ENCODE peak calls at places on chromosomes 3 and 15, in nine cellular contexts. O, H, W, P, U, I, E, R and B are unnamed samples.

GRCh38 chr3:194985031-194985578 is 285.9 kb downstream of the XXYLT1 start:
- DNase-seq in I (peak; percentile 87), R (peak; percentile 66), P (no peak), E (peak; percentile 59), W (peak; percentile 22), U (no peak), H (no peak), O (peak; percentile 17), B (no peak)

GRCh38 chr3:155442066-155442465 is 148.6 kb upstream of the STRIT1 start:
- DNase-seq in H (no peak), P (no peak), R (no peak), I (no peak), O (no peak), E (no peak), U (no peak), W (no peak), B (no peak)

GRCh38 chr15:85003593-85004312 is 22.1 kb downstream of the PDE8A start:
- DNase-seq in E (no peak), R (no peak), U (no peak), H (no peak), O (no peak), P (no peak), I (no peak), W (no peak), B (no peak)

GRCh38 chr3:192207661-192208060 is 519.7 kb downstream of the FGF12 start:
- DNase-seq in U (no peak), O (no peak), W (no peak), H (no peak), P (no peak), R (peak; percentile 84), E (peak; percentile 13), I (no peak), B (no peak)

GRCh38 chr15:43361313-43361903 is 9.4 kb downstream of the ZSCAN29 start:
- DNase-seq in R (no peak), W (no peak), E (no peak), U (no peak), P (no peak), I (no peak), O (no peak), H (no peak), B (no peak)

GRCh38 chr3:129046037-129046731 is 14.4 kb upstream of the GP9 start:
- DNase-seq in I (no peak), H (no peak), R (no peak), P (no peak), O (no peak), U (no peak), E (no peak), W (no peak), B (no peak)

GRCh38 chr3:67619966-67620365 is 34.4 kb downstream of the SUCLG2 start:
- DNase-seq in W (no peak), U (no peak), I (no peak), R (no peak), H (no peak), P (no peak), E (no peak), O (no peak), B (no peak)

GRCh38 chr3:58577269-58577821 is at the start of gene FAM107A:
- DNase-seq in I (no peak), H (no peak), E (peak; percentile 52), R (no peak), U (no peak), W (no peak), P (no peak), O (no peak), B (peak; percentile 13)

GRCh38 chr3:138467905-138468304 is 33.5 kb downstream of the ESYT3 start:
- DNase-seq in H (no peak), W (no peak), O (no peak), R (no peak), I (no peak), E (no peak), P (no peak), U (no peak), B (no peak)

GRCh38 chr3:30470566-30470965 is 135.8 kb upstream of the TGFBR2 start:
- DNase-seq in E (no peak), I (no peak), H (no peak), O (no peak), R (no peak), P (no peak), W (no peak), U (no peak), B (no peak)

GRCh38 chr3:190444036-190444435 is 5.7 kb downstream of the TMEM207 start:
- DNase-seq in U (no peak), P (no peak), H (no peak), R (no peak), E (no peak), W (no peak), I (no peak), O (no peak), B (no peak)

GRCh38 chr3:51709675-51710074 is 2.8 kb downstream of the GRM2 start:
- DNase-seq in H (no peak), I (no peak), R (no peak), O (no peak), P (no peak), W (no peak), E (no peak), U (no peak), B (no peak)

GRCh38 chr15:52441846-52442245 is 86.8 kb downstream of the MYO5A start:
- DNase-seq in P (no peak), H (no peak), O (no peak), W (no peak), U (no peak), E (no peak), I (no peak), R (no peak), B (no peak)

GRCh38 chr3:82157952-82158351 is 396.5 kb upstream of the GBE1 start:
- DNase-seq in I (no peak), U (no peak), H (no peak), R (no peak), W (no peak), E (no peak), P (no peak), O (no peak), B (no peak)

GRCh38 chr3:113293348-113293747 is 82.0 kb downstream of the BOC start:
- DNase-seq in P (no peak), I (no peak), H (no peak), E (no peak), O (no peak), U (no peak), R (no peak), W (no peak), B (no peak)

GRCh38 chr15:68994149-68994548 is 20.3 kb upstream of the NOX5 start:
- DNase-seq in O (no peak), I (no peak), R (no peak), P (no peak), H (no peak), U (no peak), W (no peak), E (no peak), B (no peak)

GRCh38 chr15:83320404-83320803 is 35.9 kb upstream of the BNC1 start:
- DNase-seq in I (no peak), U (no peak), R (no peak), O (no peak), E (no peak), H (no peak), W (no peak), P (no peak), B (no peak)

GRCh38 chr15:65954289-65954741 is 85.0 kb downstream of the RAB11A start:
- DNase-seq in O (no peak), U (no peak), I (peak; percentile 87), R (no peak), E (no peak), P (no peak), H (no peak), W (peak; percentile 9), B (no peak)

GRCh38 chr3:57060089-57060829 is at the start of gene SPATA12:
- DNase-seq in R (no peak), I (peak; percentile 64), U (no peak), O (no peak), E (peak; percentile 63), P (no peak), W (peak; percentile 20), H (no peak), B (peak; percentile 59)

GRCh38 chr3:41629072-41629471 is 332.8 kb downstream of the ULK4 start:
- DNase-seq in E (no peak), I (no peak), W (no peak), O (no peak), R (no peak), H (no peak), U (no peak), P (no peak), B (no peak)

GRCh38 chr15:92643849-92644815 is 11.4 kb downstream of the FAM174B start:
- DNase-seq in P (no peak), R (no peak), E (no peak), H (no peak), W (no peak), O (no peak), U (no peak), I (no peak), B (no peak)